ENCODE peak calls at places on chromosomes 3 and 15, in nine cellular contexts. Q is tibial nerve, T is adrenal gland, H is A549, A is stomach, N is uterus, B is ovary, J is heart left ventricle, X is breast epithelium. O is an unnamed sample.

GRCh38 chr3:111072016-111072891 is 638 bp downstream of the NECTIN3 start:
- DNase-seq in Q (no peak), T (peak; percentile 45), H (peak; percentile 14), A (peak; percentile 48), N (peak; percentile 18), B (peak; percentile 53), J (peak; percentile 65), X (no peak), O (no peak)

GRCh38 chr3:13600950-13601691 is 52.2 kb downstream of the FBLN2 start:
- DNase-seq in Q (no peak), T (no peak), H (peak; percentile 39), A (no peak), N (no peak), B (no peak), J (no peak), X (no peak), O (no peak)

GRCh38 chr15:70164156-70164900 is 66.6 kb upstream of the TLE3 start:
- DNase-seq in Q (no peak), T (no peak), H (no peak), A (no peak), N (no peak), B (no peak), J (no peak), X (peak; percentile 7), O (no peak)

GRCh38 chr3:195881276-195881988 is 26.9 kb downstream of the TNK2 start:
- DNase-seq in Q (no peak), T (no peak), H (no peak), A (no peak), N (no peak), B (no peak), J (peak; percentile 8), X (no peak), O (no peak)

GRCh38 chr3:30439451-30440053 is 166.8 kb upstream of the TGFBR2 start:
- DNase-seq in Q (no peak), T (no peak), H (no peak), A (no peak), N (no peak), B (no peak), J (no peak), X (no peak), O (no peak)

GRCh38 chr3:156987946-156988345 is 161.8 kb downstream of the LEKR1 start:
- DNase-seq in Q (no peak), T (no peak), H (no peak), A (no peak), N (no peak), B (no peak), J (no peak), X (no peak), O (no peak)

GRCh38 chr3:46959169-46959515 is 17.4 kb downstream of the CCDC12 start:
- DNase-seq in Q (no peak), T (no peak), H (no peak), A (no peak), N (no peak), B (no peak), J (peak; percentile 18), X (no peak), O (no peak)

GRCh38 chr3:146209371-146209770 is 41.5 kb downstream of the PLSCR4 start:
- DNase-seq in Q (no peak), T (no peak), H (no peak), A (no peak), N (no peak), B (no peak), J (no peak), X (no peak), O (no peak)

GRCh38 chr3:23704316-23704715 is 101.4 kb upstream of the UBE2E1 start:
- DNase-seq in Q (no peak), T (no peak), H (no peak), A (no peak), N (no peak), B (no peak), J (no peak), X (no peak), O (no peak)

GRCh38 chr3:23706116-23706515 is 99.6 kb upstream of the UBE2E1 start:
- DNase-seq in Q (no peak), T (no peak), H (no peak), A (no peak), N (no peak), B (no peak), J (no peak), X (no peak), O (no peak)

GRCh38 chr3:23698652-23699313 is 107.0 kb upstream of the UBE2E1 start:
- DNase-seq in Q (no peak), T (no peak), H (no peak), A (no peak), N (no peak), B (no peak), J (no peak), X (no peak), O (no peak)

GRCh38 chr3:23701711-23702110 is 104.0 kb upstream of the UBE2E1 start:
- DNase-seq in Q (no peak), T (no peak), H (no peak), A (no peak), N (no peak), B (no peak), J (no peak), X (no peak), O (no peak)

DNA sequence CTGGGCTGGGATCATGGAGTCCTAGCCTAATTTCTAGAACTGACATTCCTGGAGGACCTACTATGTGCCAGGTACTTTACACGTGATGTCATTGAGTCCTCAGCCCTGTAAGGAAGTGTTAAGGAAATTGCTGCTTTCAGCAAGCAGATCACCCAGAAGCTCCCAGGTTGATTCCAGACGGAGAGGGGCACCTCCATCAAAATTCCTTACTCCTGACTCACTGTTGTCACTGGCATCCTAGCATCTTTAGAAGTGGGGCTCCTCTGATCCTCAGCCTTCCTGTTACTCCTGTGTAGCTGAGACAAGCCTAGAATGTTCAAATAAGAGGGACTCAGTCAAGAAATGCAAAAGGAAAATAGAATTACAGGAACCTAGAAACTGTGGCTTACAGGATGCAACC is 103.6 kb upstream of the UBE2E1 start:
- DNase-seq in Q (no peak), T (no peak), H (peak; percentile 17), A (no peak), N (no peak), B (no peak), J (no peak), X (no peak), O (no peak)
- H3K4me1 ChIP-seq in Q (no peaks in the 10 kb centered on the region), T (no peaks in the 10 kb centered on the region), H (peaks cover 12% of the 10 kb centered on the region), A (no peaks in the 10 kb centered on the region), N (no peaks in the 10 kb centered on the region), B (no peaks in the 10 kb centered on the region), J (no peaks in the 10 kb centered on the region), X (no peaks in the 10 kb centered on the region), O (no peaks in the 10 kb centered on the region)

GRCh38 chr15:74995182-74995778 is at the start of gene SCAMP5:
- DNase-seq in Q (peak; percentile 84), T (peak; percentile 97), H (peak; percentile 95), A (peak; percentile 97), N (peak; percentile 90), B (peak; percentile 97), J (peak; percentile 94), X (peak; percentile 92), O (peak; percentile 52)
- TF ChIP-seq POLR2A in Q (no peak), T (peak; percentile 67), H (peak; percentile 65), A (no peak), N (no peak), B (no peak), J (no peak), X (no peak), O (no peak)

GRCh38 chr15:78312551-78312950 is 13.1 kb upstream of the SKIC8 start:
- DNase-seq in Q (no peak), T (no peak), H (no peak), A (no peak), N (no peak), B (no peak), J (no peak), X (no peak), O (no peak)

GRCh38 chr15:78311292-78311691 is 11.9 kb upstream of the SKIC8 start:
- DNase-seq in Q (no peak), T (no peak), H (no peak), A (no peak), N (no peak), B (no peak), J (no peak), X (no peak), O (no peak)

GRCh38 chr15:78313383-78313782 is 14.0 kb upstream of the SKIC8 start:
- DNase-seq in Q (no peak), T (no peak), H (no peak), A (no peak), N (no peak), B (no peak), J (no peak), X (no peak), O (no peak)

GRCh38 chr15:78314181-78314581 is 14.8 kb upstream of the SKIC8 start:
- DNase-seq in Q (no peak), T (no peak), H (no peak), A (no peak), N (no peak), B (no peak), J (no peak), X (no peak), O (no peak)

GRCh38 chr15:78312956-78313355 is 13.5 kb upstream of the SKIC8 start:
- DNase-seq in Q (no peak), T (no peak), H (no peak), A (no peak), N (no peak), B (no peak), J (no peak), X (no peak), O (no peak)
- H3K4me3 ChIP-seq in Q (no peak overlapping the region), T (no peak overlapping the region), H (no peak overlapping the region), A (no peak overlapping the region), N (no peak overlapping the region), B (no peak overlapping the region), J (no peak overlapping the region), X (no peak overlapping the region), O (no peak overlapping the region)

GRCh38 chr3:31981206-31982181 is at the start of the genes OSBPL10 and ZNF860:
- DNase-seq in Q (peak; percentile 76), T (peak; percentile 94), H (peak; percentile 81), A (peak; percentile 89), N (peak; percentile 96), B (peak; percentile 95), J (peak; percentile 94), X (peak; percentile 80), O (peak; percentile 35)

GRCh38 chr3:31977736-31978135 is 3.3 kb downstream of the OSBPL10 start:
- DNase-seq in Q (no peak), T (no peak), H (no peak), A (no peak), N (no peak), B (no peak), J (no peak), X (no peak), O (no peak)

GRCh38 chr3:31978553-31978952 is 2.5 kb downstream of the OSBPL10 start:
- DNase-seq in Q (no peak), T (no peak), H (peak; percentile 42), A (no peak), N (no peak), B (no peak), J (no peak), X (no peak), O (no peak)

GRCh38 chr3:31979006-31979697 is 1.9 kb downstream of the OSBPL10 start:
- DNase-seq in Q (no peak), T (no peak), H (no peak), A (no peak), N (no peak), B (no peak), J (no peak), X (no peak), O (no peak)

DNA sequence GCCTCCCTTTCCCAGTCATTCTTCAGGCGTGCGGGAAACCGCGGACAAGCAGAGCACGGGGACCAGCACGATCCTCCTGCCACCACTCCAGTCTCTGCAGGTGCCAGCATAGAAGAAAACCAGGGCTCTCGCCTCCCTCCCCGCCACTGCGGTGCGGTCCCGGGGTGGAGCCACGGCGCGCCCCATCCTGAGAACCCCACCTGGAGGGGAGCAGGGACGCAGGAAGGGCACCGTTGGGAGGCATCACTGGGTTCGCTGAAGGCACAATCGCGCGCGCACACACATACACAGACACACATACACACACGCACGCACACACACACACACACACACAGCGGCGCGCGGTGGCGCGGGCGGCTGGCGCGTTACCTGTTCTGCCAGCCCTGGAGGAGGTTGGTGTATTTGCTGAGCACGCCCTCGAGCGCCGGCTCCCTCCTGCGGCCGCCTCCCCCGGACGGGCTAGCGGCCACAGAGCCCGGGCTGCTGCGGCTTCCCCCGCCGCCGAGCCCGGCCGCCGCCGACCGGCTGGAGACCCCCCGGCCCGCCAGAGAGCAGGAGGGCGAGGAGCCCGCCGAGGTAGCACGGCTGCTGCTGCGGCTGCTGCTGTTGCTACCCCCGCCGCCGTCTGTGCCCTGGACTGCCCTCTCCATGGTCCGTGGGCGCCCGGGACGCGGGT is 394 bp downstream of the OSBPL10 start:
- DNase-seq in Q (peak; percentile 18), T (peak; percentile 67), H (peak; percentile 80), A (peak; percentile 85), N (peak; percentile 53), B (peak; percentile 64), J (peak; percentile 74), X (peak; percentile 69), O (peak; percentile 29)
- H3K4me1 ChIP-seq in Q (peaks cover 14% of the 10 kb centered on the region), T (no peaks in the 10 kb centered on the region), H (peaks cover 25% of the 10 kb centered on the region), A (peaks cover 22% of the 10 kb centered on the region), N (no peaks in the 10 kb centered on the region), B (peaks cover 7% of the 10 kb centered on the region), J (peaks cover 23% of the 10 kb centered on the region), X (peaks cover 7% of the 10 kb centered on the region), O (peaks cover 9% of the 10 kb centered on the region)

O was measured in esophagus squamous epithelium.